ENCODE peak calls at places on chromosomes 13 and 19, in five cellular contexts. One of them, this sample, is unnamed.

GRCh38 chr19:16039545-16039944 is 36.8 kb upstream of the TPM4 start:
- DNase-seq in right lobe of liver: no peak
- DNase-seq in psoas muscle: no peak
- DNase-seq in stomach: no peak
- DNase-seq in MCF 10A: no peak
- DNase-seq in this sample: no peak

GRCh38 chr19:30063184-30064020 is 121.4 kb downstream of the URI1 start:
- DNase-seq in stomach: no peak
- DNase-seq in right lobe of liver: no peak
- DNase-seq in MCF 10A: no peak
- DNase-seq in psoas muscle: no peak
- DNase-seq in this sample: no peak

GRCh38 chr13:43688230-43688907 is 98.4 kb downstream of the ENOX1 start:
- DNase-seq in right lobe of liver: no peak
- DNase-seq in psoas muscle: no peak
- DNase-seq in MCF 10A: no peak
- DNase-seq in stomach: no peak
- DNase-seq in this sample: no peak

GRCh38 chr19:46181386-46181774 is 33.3 kb downstream of the IGFL2 start:
- DNase-seq in right lobe of liver: no peak
- DNase-seq in stomach: no peak
- DNase-seq in MCF 10A: peak
- DNase-seq in psoas muscle: no peak
- DNase-seq in this sample: peak

GRCh38 chr19:5002143-5002542 is 33.2 kb downstream of the KDM4B start:
- DNase-seq in psoas muscle: no peak
- DNase-seq in right lobe of liver: no peak
- DNase-seq in MCF 10A: peak
- DNase-seq in stomach: no peak
- DNase-seq in this sample: peak

GRCh38 chr19:3098515-3099346 is 4.6 kb downstream of the GNA11 start:
- DNase-seq in stomach: peak
- DNase-seq in MCF 10A: no peak
- DNase-seq in right lobe of liver: peak
- DNase-seq in psoas muscle: peak
- DNase-seq in this sample: peak

GRCh38 chr13:51322826-51323225 is 16.7 kb upstream of the SERPINE3 start:
- DNase-seq in right lobe of liver: no peak
- DNase-seq in MCF 10A: no peak
- DNase-seq in psoas muscle: no peak
- DNase-seq in stomach: no peak
- DNase-seq in this sample: no peak

GRCh38 chr19:47183579-47183978 is 47.4 kb downstream of the BBC3 start:
- DNase-seq in right lobe of liver: no peak
- DNase-seq in MCF 10A: no peak
- DNase-seq in psoas muscle: no peak
- DNase-seq in stomach: no peak
- DNase-seq in this sample: no peak

GRCh38 chr19:48754950-48755645 is at the start of gene FGF21:
- DNase-seq in right lobe of liver: no peak
- DNase-seq in MCF 10A: peak
- DNase-seq in stomach: no peak
- DNase-seq in psoas muscle: peak
- DNase-seq in this sample: no peak

GRCh38 chr13:97261254-97262015 is 39.3 kb downstream of the MBNL2 start:
- DNase-seq in psoas muscle: no peak
- DNase-seq in stomach: no peak
- DNase-seq in MCF 10A: no peak
- DNase-seq in right lobe of liver: no peak
- DNase-seq in this sample: no peak

GRCh38 chr19:11530432-11530831 is 1.5 kb upstream of the ECSIT start:
- DNase-seq in MCF 10A: peak
- DNase-seq in psoas muscle: peak
- DNase-seq in right lobe of liver: peak
- DNase-seq in stomach: peak
- DNase-seq in this sample: peak

GRCh38 chr19:43779820-43780219 is 953 bp downstream of the KCNN4 start:
- DNase-seq in stomach: no peak
- DNase-seq in right lobe of liver: no peak
- DNase-seq in psoas muscle: no peak
- DNase-seq in MCF 10A: peak
- DNase-seq in this sample: no peak

GRCh38 chr19:7611541-7612279 is 16.0 kb downstream of the CAMSAP3 start:
- DNase-seq in stomach: no peak
- DNase-seq in psoas muscle: no peak
- DNase-seq in right lobe of liver: no peak
- DNase-seq in MCF 10A: no peak
- DNase-seq in this sample: no peak

GRCh38 chr19:36008336-36008978 is at the start of gene SYNE4:
- DNase-seq in stomach: peak
- DNase-seq in MCF 10A: peak
- DNase-seq in right lobe of liver: peak
- DNase-seq in psoas muscle: no peak
- DNase-seq in this sample: peak

GRCh38 chr13:113533441-113533840 is 42.9 kb upstream of the DCUN1D2 start:
- DNase-seq in MCF 10A: no peak
- DNase-seq in psoas muscle: no peak
- DNase-seq in stomach: no peak
- DNase-seq in right lobe of liver: no peak
- DNase-seq in this sample: no peak

GRCh38 chr19:56537442-56537841 is 1.3 kb upstream of the ZFP28 start:
- DNase-seq in MCF 10A: no peak
- DNase-seq in stomach: no peak
- DNase-seq in right lobe of liver: no peak
- DNase-seq in psoas muscle: no peak
- DNase-seq in this sample: no peak

GRCh38 chr19:36172852-36173251 is 20.6 kb upstream of the COX7A1 start:
- DNase-seq in right lobe of liver: no peak
- DNase-seq in stomach: no peak
- DNase-seq in MCF 10A: no peak
- DNase-seq in psoas muscle: no peak
- DNase-seq in this sample: no peak

GRCh38 chr13:91045351-91046034 is 302.0 kb upstream of the MIR17HG start:
- DNase-seq in psoas muscle: no peak
- DNase-seq in right lobe of liver: no peak
- DNase-seq in MCF 10A: peak
- DNase-seq in stomach: no peak
- DNase-seq in this sample: peak

GRCh38 chr13:94481966-94482365 is 2.5 kb upstream of the DCT start:
- DNase-seq in MCF 10A: peak
- DNase-seq in right lobe of liver: no peak
- DNase-seq in psoas muscle: peak
- DNase-seq in stomach: no peak
- DNase-seq in this sample: peak

GRCh38 chr19:32858559-32858958 is 11.0 kb downstream of the SLC7A9 start:
- DNase-seq in MCF 10A: no peak
- DNase-seq in right lobe of liver: peak
- DNase-seq in psoas muscle: no peak
- DNase-seq in stomach: no peak
- DNase-seq in this sample: no peak

This sample was measured in kidney tubule cell.